ENCODE peak calls at places on chromosome 13, in seven cellular contexts. One of them, this sample, is unnamed. For H3K4me1, the result is how much of the 10 kb centered on the place peaks cover.

GRCh38 chr13:102487330-102487729 is 85.5 kb upstream of the FGF14 start:
- DNase-seq in mesendoderm: no peak
- DNase-seq in neuronal stem cell: no peak
- DNase-seq in H1: no peak
- DNase-seq in H9: no peak
- DNase-seq in IMR-90: no peak
- DNase-seq in trophoblast cell: no peak
- DNase-seq in this sample: no peak

GRCh38 chr13:29918845-29919244 is 68.4 kb upstream of the UBL3 start:
- DNase-seq in mesendoderm: no peak
- DNase-seq in neuronal stem cell: no peak
- DNase-seq in H1: no peak
- DNase-seq in trophoblast cell: peak
- DNase-seq in H9: no peak
- DNase-seq in IMR-90: peak
- DNase-seq in this sample: no peak

GRCh38 chr13:80382576-80382975 is 41.6 kb upstream of the SPRY2 start:
- DNase-seq in IMR-90: no peak
- DNase-seq in H1: no peak
- DNase-seq in neuronal stem cell: no peak
- DNase-seq in trophoblast cell: no peak
- DNase-seq in H9: no peak
- DNase-seq in mesendoderm: no peak
- DNase-seq in this sample: no peak

GRCh38 chr13:65638572-65639168 is 1591.5 kb downstream of the PCDH9 start:
- DNase-seq in trophoblast cell: peak
- DNase-seq in H9: no peak
- DNase-seq in H1: no peak
- DNase-seq in IMR-90: peak
- DNase-seq in mesendoderm: peak
- DNase-seq in neuronal stem cell: peak
- DNase-seq in this sample: peak

GRCh38 chr13:63435668-63436275 is 2020.1 kb upstream of the PCDH20 start:
- DNase-seq in IMR-90: peak
- DNase-seq in H9: no peak
- DNase-seq in neuronal stem cell: no peak
- DNase-seq in trophoblast cell: peak
- DNase-seq in H1: no peak
- DNase-seq in mesendoderm: peak
- DNase-seq in this sample: peak

GRCh38 chr13:83987394-83987793 is 105.1 kb upstream of the SLITRK1 start:
- DNase-seq in IMR-90: no peak
- DNase-seq in H9: no peak
- DNase-seq in H1: no peak
- DNase-seq in trophoblast cell: no peak
- DNase-seq in mesendoderm: no peak
- DNase-seq in neuronal stem cell: no peak
- DNase-seq in this sample: no peak

GRCh38 chr13:41942462-41943094 is 18.3 kb downstream of the VWA8 start:
- DNase-seq in H9: peak
- DNase-seq in neuronal stem cell: peak
- DNase-seq in H1: no peak
- DNase-seq in trophoblast cell: peak
- DNase-seq in mesendoderm: peak
- DNase-seq in IMR-90: peak
- DNase-seq in this sample: peak

GRCh38 chr13:80742027-80742426 is 401.1 kb upstream of the SPRY2 start:
- DNase-seq in H1: no peak
- DNase-seq in H9: no peak
- DNase-seq in neuronal stem cell: no peak
- DNase-seq in trophoblast cell: no peak
- DNase-seq in mesendoderm: no peak
- DNase-seq in IMR-90: no peak
- DNase-seq in this sample: peak

GRCh38 chr13:110113284-110113764 is 193.6 kb downstream of the COL4A1 start:
- DNase-seq in H1: no peak
- DNase-seq in H9: no peak
- DNase-seq in neuronal stem cell: no peak
- DNase-seq in trophoblast cell: peak
- DNase-seq in IMR-90: peak
- DNase-seq in mesendoderm: no peak
- DNase-seq in this sample: peak

GRCh38 chr13:74132768-74133656 is 1.2 kb downstream of the KLF12 start:
- DNase-seq in mesendoderm: peak
- DNase-seq in H9: peak
- DNase-seq in H1: peak
- DNase-seq in trophoblast cell: no peak
- DNase-seq in neuronal stem cell: peak
- DNase-seq in IMR-90: peak
- DNase-seq in this sample: peak

GRCh38 chr13:102651892-102652291 is 43.0 kb downstream of the METTL21C start:
- DNase-seq in neuronal stem cell: no peak
- DNase-seq in H1: no peak
- DNase-seq in mesendoderm: no peak
- DNase-seq in trophoblast cell: peak
- DNase-seq in IMR-90: peak
- DNase-seq in H9: no peak
- DNase-seq in this sample: peak

GRCh38 chr13:78602561-78603239 is 652 bp downstream of the POU4F1 start:
- DNase-seq in IMR-90: no peak
- DNase-seq in trophoblast cell: no peak
- DNase-seq in H9: peak
- DNase-seq in mesendoderm: no peak
- DNase-seq in H1: peak
- DNase-seq in neuronal stem cell: peak
- DNase-seq in this sample: no peak

GRCh38 chr13:39963612-39964011 is 308.1 kb downstream of the COG6 start:
- DNase-seq in mesendoderm: no peak
- DNase-seq in H1: no peak
- DNase-seq in trophoblast cell: no peak
- DNase-seq in H9: no peak
- DNase-seq in neuronal stem cell: no peak
- DNase-seq in IMR-90: no peak
- DNase-seq in this sample: no peak

DNA sequence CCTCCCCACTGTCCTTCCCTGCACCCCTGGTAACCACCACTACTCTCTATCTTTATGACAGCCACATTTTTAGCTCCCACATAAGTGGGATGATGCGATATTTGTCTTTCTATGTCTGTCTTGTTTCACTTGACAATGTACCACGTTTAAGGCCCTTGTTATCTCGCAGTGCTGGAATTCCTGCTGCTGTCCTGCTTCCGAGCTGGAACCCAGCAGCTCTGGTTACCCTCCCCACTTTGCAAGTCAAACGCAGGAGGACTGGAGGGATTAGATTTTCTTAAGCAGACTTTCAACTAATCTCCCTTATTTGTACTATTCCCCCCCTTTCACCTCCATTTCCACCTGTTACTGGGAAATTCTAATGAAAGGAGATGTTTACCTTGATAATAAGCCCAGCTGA is 59.1 kb upstream of the PDX1 start:
- DNase-seq in H1: no peak
- DNase-seq in H9: no peak
- DNase-seq in IMR-90: no peak
- DNase-seq in neuronal stem cell: no peak
- DNase-seq in mesendoderm: peak
- DNase-seq in trophoblast cell: no peak
- DNase-seq in this sample: no peak
- H2BK5ac ChIP-seq in H1: no peak
- H2BK5ac ChIP-seq in H9: no peak
- H2BK5ac ChIP-seq in IMR-90: no peak
- H2BK5ac ChIP-seq in neuronal stem cell: no peak
- H2BK5ac ChIP-seq in mesendoderm: no peak
- H2BK5ac ChIP-seq in trophoblast cell: no peak
- H2BK5ac ChIP-seq in this sample: no peak

DNA sequence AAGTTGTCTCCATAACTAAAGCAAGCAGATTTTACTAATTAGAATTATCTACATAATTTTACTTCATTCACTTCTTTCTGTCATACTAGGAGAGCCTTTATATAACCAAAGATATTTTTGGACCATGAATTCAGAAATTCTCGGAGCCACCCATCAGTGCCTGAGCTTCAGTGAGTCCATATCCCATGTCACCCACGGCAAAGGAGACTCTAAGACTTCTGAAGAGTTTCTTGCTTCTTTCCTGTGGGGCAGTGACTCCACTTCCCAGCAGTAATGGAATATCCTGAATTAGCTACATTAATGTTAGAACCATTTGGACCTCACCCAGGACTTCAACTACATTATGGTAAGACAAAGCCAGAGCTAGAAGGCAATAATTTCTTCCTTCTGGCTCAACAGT is 8.2 kb downstream of the STARD13 start:
- DNase-seq in neuronal stem cell: no peak
- DNase-seq in mesendoderm: no peak
- DNase-seq in H1: no peak
- DNase-seq in H9: no peak
- DNase-seq in trophoblast cell: no peak
- DNase-seq in IMR-90: no peak
- DNase-seq in this sample: no peak
- H3K4me1 ChIP-seq in neuronal stem cell: under half
- H3K4me1 ChIP-seq in mesendoderm: under half
- H3K4me1 ChIP-seq in H1: under half
- H3K4me1 ChIP-seq in H9: under half
- H3K4me1 ChIP-seq in trophoblast cell: under half
- H3K4me1 ChIP-seq in IMR-90: under half
- H3K4me1 ChIP-seq in this sample: under half

GRCh38 chr13:35954207-35954560 is 177.0 kb downstream of the DCLK1 start:
- DNase-seq in H9: no peak
- DNase-seq in trophoblast cell: no peak
- DNase-seq in H1: no peak
- DNase-seq in neuronal stem cell: no peak
- DNase-seq in IMR-90: no peak
- DNase-seq in mesendoderm: no peak
- DNase-seq in this sample: no peak
- H2BK5ac ChIP-seq in H9: no peak
- H2BK5ac ChIP-seq in trophoblast cell: no peak
- H2BK5ac ChIP-seq in H1: no peak
- H2BK5ac ChIP-seq in neuronal stem cell: no peak
- H2BK5ac ChIP-seq in IMR-90: no peak
- H2BK5ac ChIP-seq in mesendoderm: no peak
- H2BK5ac ChIP-seq in this sample: no peak

GRCh38 chr13:21670006-21670882 is 629 bp upstream of the FGF9 start:
- DNase-seq in neuronal stem cell: peak
- DNase-seq in H9: peak
- DNase-seq in mesendoderm: peak
- DNase-seq in IMR-90: peak
- DNase-seq in trophoblast cell: peak
- DNase-seq in H1: no peak
- DNase-seq in this sample: peak
- H3K4me1 ChIP-seq in neuronal stem cell: under half
- H3K4me1 ChIP-seq in H9: under half
- H3K4me1 ChIP-seq in mesendoderm: under half
- H3K4me1 ChIP-seq in IMR-90: under half
- H3K4me1 ChIP-seq in trophoblast cell: under half
- H3K4me1 ChIP-seq in H1: under half
- H3K4me1 ChIP-seq in this sample: under half

This sample was measured in mesenchymal stem cell.